ENCODE peak calls at places on chromosomes 12 and 14, in four cellular contexts. U, I, H and K are unnamed samples.

GRCh38 chr14:105933238-105933637 is 406.9 kb downstream of the TMEM121 start:
- DNase-seq in U (no peak), I (no peak), H (no peak), K (no peak)

GRCh38 chr14:104563742-104564615 is 15.6 kb upstream of the C14orf180 start:
- DNase-seq in U (peak; percentile 73), I (peak; percentile 80), H (peak; percentile 49), K (peak; percentile 51)

GRCh38 chr14:56422703-56423213 is 156.8 kb upstream of the TMEM260 start:
- DNase-seq in U (peak; percentile 38), I (peak; percentile 26), H (no peak), K (peak; percentile 16)

GRCh38 chr14:94636744-94637412 is 24.7 kb downstream of the SERPINA3 start:
- DNase-seq in U (no peak), I (no peak), H (no peak), K (peak; percentile 19)

GRCh38 chr12:77247542-77247941 is 182.2 kb upstream of the E2F7 start:
- DNase-seq in U (no peak), I (no peak), H (no peak), K (no peak)

GRCh38 chr12:104702565-104703139 is 245.9 kb downstream of the CHST11 start:
- DNase-seq in U (no peak), I (no peak), H (no peak), K (no peak)

GRCh38 chr14:102484316-102484715 is 25.3 kb downstream of the ANKRD9 start:
- DNase-seq in U (no peak), I (no peak), H (no peak), K (no peak)

GRCh38 chr12:3138896-3139590 is 61.9 kb downstream of the TSPAN9 start:
- DNase-seq in U (no peak), I (no peak), H (no peak), K (no peak)

GRCh38 chr12:95763809-95764253 is 26.7 kb downstream of the NTN4 start:
- DNase-seq in U (no peak), I (peak; percentile 6), H (no peak), K (peak; percentile 52)

GRCh38 chr14:33774866-33775519 is 175.9 kb downstream of the EGLN3 start:
- DNase-seq in U (no peak), I (no peak), H (no peak), K (no peak)

GRCh38 chr12:108046633-108047032 is 82.5 kb upstream of the WSCD2 start:
- DNase-seq in U (no peak), I (no peak), H (no peak), K (no peak)

GRCh38 chr14:61610900-61611299 is 84.4 kb upstream of the HIF1A start:
- DNase-seq in U (no peak), I (no peak), H (no peak), K (no peak)

GRCh38 chr12:19239616-19240234 is 110.2 kb downstream of the PLEKHA5 start:
- DNase-seq in U (no peak), I (no peak), H (no peak), K (no peak)

GRCh38 chr12:100375023-100375737 is 18.3 kb downstream of the SLC17A8 start:
- DNase-seq in U (no peak), I (no peak), H (no peak), K (no peak)

GRCh38 chr14:91311284-91311662 is 66.8 kb upstream of the GPR68 start:
- DNase-seq in U (no peak), I (peak; percentile 57), H (peak; percentile 50), K (no peak)

GRCh38 chr12:53624453-53624852 is 1.7 kb downstream of the ATF7 start:
- DNase-seq in U (no peak), I (no peak), H (no peak), K (no peak)

GRCh38 chr12:118359541-118359915 is 13.2 kb downstream of the TAOK3 start:
- DNase-seq in U (peak; percentile 45), I (peak; percentile 65), H (peak; percentile 14), K (no peak)

GRCh38 chr12:14257734-14258467 is 107.6 kb upstream of the ATF7IP start:
- DNase-seq in U (peak; percentile 88), I (peak; percentile 99), H (peak; percentile 70), K (peak; percentile 97)

GRCh38 chr12:45244561-45245348 is 28.9 kb downstream of the ANO6 start:
- DNase-seq in U (peak; percentile 31), I (peak; percentile 23), H (no peak), K (no peak)

GRCh38 chr14:96888158-96888557 is 91.0 kb downstream of the VRK1 start:
- DNase-seq in U (no peak), I (no peak), H (no peak), K (no peak)

GRCh38 chr12:2637371-2637770 is 157.4 kb upstream of the FKBP4 start:
- DNase-seq in U (no peak), I (no peak), H (no peak), K (no peak)

GRCh38 chr12:78096909-78097597 is 266.4 kb downstream of the NAV3 start:
- DNase-seq in U (no peak), I (no peak), H (no peak), K (no peak)

GRCh38 chr14:104117341-104118005 is 20.9 kb upstream of the KIF26A start:
- DNase-seq in U (no peak), I (no peak), H (no peak), K (no peak)

GRCh38 chr14:66974397-66975025 is 214.7 kb upstream of the GARIN2 start:
- DNase-seq in U (no peak), I (no peak), H (no peak), K (no peak)

GRCh38 chr12:58925111-58925732 is 4.9 kb upstream of the LRIG3 start:
- DNase-seq in U (no peak), I (no peak), H (no peak), K (no peak)

GRCh38 chr12:96876966-96877365 is 30.1 kb upstream of the NEDD1 start:
- DNase-seq in U (no peak), I (no peak), H (no peak), K (no peak)

GRCh38 chr12:20339060-20339459 is 29.3 kb upstream of the PDE3A start:
- DNase-seq in U (no peak), I (no peak), H (no peak), K (no peak)

GRCh38 chr14:61524936-61525292 is 170.4 kb upstream of the HIF1A start:
- DNase-seq in U (no peak), I (no peak), H (no peak), K (no peak)

GRCh38 chr12:12079291-12079690 is 8.6 kb downstream of the BCL2L14 start:
- DNase-seq in U (no peak), I (no peak), H (no peak), K (no peak)

GRCh38 chr12:53725824-53726223 is 1.4 kb downstream of the CALCOCO1 start:
- DNase-seq in U (no peak), I (no peak), H (no peak), K (no peak)

GRCh38 chr12:49089831-49090773 is 4.5 kb downstream of the DHH start:
- DNase-seq in U (peak; percentile 61), I (peak; percentile 58), H (peak; percentile 35), K (no peak)

GRCh38 chr12:49797452-49797782 is 30.8 kb downstream of the NCKAP5L start:
- DNase-seq in U (no peak), I (no peak), H (no peak), K (no peak)

GRCh38 chr12:48787791-48788521 is 933 bp downstream of the ADCY6 start:
- DNase-seq in U (no peak), I (no peak), H (no peak), K (no peak)

GRCh38 chr12:86660488-86661171 is 404.4 kb upstream of the MGAT4C start:
- DNase-seq in U (no peak), I (no peak), H (no peak), K (peak; percentile 64)

GRCh38 chr14:101473045-101473729 is 88.1 kb upstream of the DIO3 start:
- DNase-seq in U (no peak), I (no peak), H (no peak), K (no peak)